ENCODE peak calls at places on chromosomes 12 and 14, in seven cellular contexts. J, I, U, X, G, R and E are unnamed samples.

GRCh38 chr12:106417926-106418910 is 60.7 kb downstream of the POLR3B start:
- DNase-seq in G (peak; percentile 81), R (no peak), J (no peak), X (no peak), U (no peak), I (no peak), E (no peak)

GRCh38 chr12:56190695-56191155 is 1.4 kb upstream of the SMARCC2 start:
- DNase-seq in G (no peak), J (no peak), R (no peak), U (no peak), X (no peak), I (no peak), E (no peak)

GRCh38 chr12:111436266-111436665 is 30.5 kb downstream of the SH2B3 start:
- DNase-seq in J (no peak), X (no peak), U (no peak), I (peak; percentile 3), G (no peak), R (no peak), E (no peak)

GRCh38 chr12:65891987-65892481 is 67.8 kb downstream of the HMGA2 start:
- DNase-seq in X (peak; percentile 71), J (no peak), G (peak; percentile 99), R (no peak), U (no peak), I (no peak), E (no peak)

GRCh38 chr12:15936751-15937150 is 25.6 kb downstream of the DERA start:
- DNase-seq in U (no peak), G (no peak), R (no peak), X (no peak), J (no peak), I (no peak), E (no peak)

GRCh38 chr14:39145266-39145966 is 24.7 kb downstream of the TRAPPC6B start:
- DNase-seq in U (no peak), J (no peak), X (no peak), R (no peak), G (no peak), I (no peak), E (no peak)

GRCh38 chr12:90062799-90063198 is 354.2 kb upstream of the ATP2B1 start:
- DNase-seq in I (no peak), X (no peak), G (no peak), J (no peak), U (peak; percentile 8), R (no peak), E (no peak)

GRCh38 chr12:68899251-68899771 is 33.7 kb downstream of the CPM start:
- DNase-seq in U (no peak), R (no peak), G (peak; percentile 92), J (no peak), I (no peak), X (no peak), E (no peak)

GRCh38 chr12:123773375-123773774 is 11.3 kb downstream of the DNAH10 start:
- DNase-seq in I (no peak), J (no peak), R (no peak), U (no peak), X (no peak), G (no peak), E (no peak)

GRCh38 chr14:51807355-51807754 is 53.1 kb upstream of the GNG2 start:
- DNase-seq in X (no peak), U (no peak), J (peak; percentile 12), G (peak; percentile 25), R (no peak), I (no peak), E (no peak)

GRCh38 chr14:60094306-60094897 is 2.7 kb downstream of the PCNX4 start:
- DNase-seq in X (no peak), G (peak; percentile 78), I (peak; percentile 11), J (peak; percentile 6), R (no peak), U (peak; percentile 25), E (no peak)

GRCh38 chr12:49680075-49680474 is 27.1 kb downstream of the FMNL3 start:
- DNase-seq in X (no peak), J (no peak), R (no peak), I (no peak), G (no peak), U (no peak), E (no peak)

GRCh38 chr12:111367661-111368221 is 1.2 kb downstream of the PHETA1 start:
- DNase-seq in J (no peak), I (peak; percentile 26), U (no peak), X (no peak), G (no peak), R (no peak), E (no peak)

GRCh38 chr12:27915536-27915935 is 57.0 kb downstream of the PTHLH start:
- DNase-seq in I (no peak), U (no peak), J (no peak), G (no peak), X (no peak), R (no peak), E (no peak)

GRCh38 chr12:57736743-57737466 is 1.6 kb downstream of the AGAP2 start:
- DNase-seq in G (no peak), X (no peak), R (no peak), I (no peak), J (no peak), U (no peak), E (no peak)

GRCh38 chr14:56081139-56081538 is 37.1 kb upstream of the PELI2 start:
- DNase-seq in R (no peak), J (no peak), U (no peak), G (no peak), X (no peak), I (no peak), E (no peak)

GRCh38 chr14:100882026-100882967 is 21.2 kb downstream of the RTL1 start:
- DNase-seq in R (no peak), G (no peak), J (no peak), I (no peak), X (peak; percentile 8), U (no peak), E (no peak)

GRCh38 chr12:508795-509194 is 49.1 kb downstream of the B4GALNT3 start:
- DNase-seq in X (no peak), U (no peak), J (no peak), I (no peak), G (no peak), R (no peak), E (no peak)

GRCh38 chr12:108728820-108729611 is 2.3 kb downstream of the CORO1C start:
- DNase-seq in R (no peak), J (no peak), I (no peak), G (peak; percentile 56), X (no peak), U (no peak), E (no peak)

GRCh38 chr12:3326850-3327780 is 163.9 kb upstream of the PRMT8 start:
- DNase-seq in J (no peak), G (peak; percentile 22), X (no peak), U (no peak), R (no peak), I (no peak), E (no peak)

GRCh38 chr14:99524804-99525698 is 43.8 kb downstream of the CCNK start:
- DNase-seq in X (peak; percentile 13), J (no peak), U (peak; percentile 47), R (no peak), G (peak; percentile 51), I (no peak), E (no peak)

GRCh38 chr14:100439781-100440180 is 116.6 kb downstream of the SLC25A47 start:
- DNase-seq in U (no peak), G (peak; percentile 39), J (no peak), R (no peak), X (peak; percentile 32), I (no peak), E (no peak)

GRCh38 chr14:75700295-75700694 is 39.2 kb downstream of the TTLL5 start:
- DNase-seq in I (no peak), U (peak; percentile 13), G (no peak), X (no peak), R (no peak), J (no peak), E (no peak)

GRCh38 chr14:76836029-76836630 is 9.9 kb downstream of the LRRC74A start:
- DNase-seq in X (no peak), U (no peak), G (peak; percentile 8), I (no peak), J (no peak), R (no peak), E (no peak)

DNA sequence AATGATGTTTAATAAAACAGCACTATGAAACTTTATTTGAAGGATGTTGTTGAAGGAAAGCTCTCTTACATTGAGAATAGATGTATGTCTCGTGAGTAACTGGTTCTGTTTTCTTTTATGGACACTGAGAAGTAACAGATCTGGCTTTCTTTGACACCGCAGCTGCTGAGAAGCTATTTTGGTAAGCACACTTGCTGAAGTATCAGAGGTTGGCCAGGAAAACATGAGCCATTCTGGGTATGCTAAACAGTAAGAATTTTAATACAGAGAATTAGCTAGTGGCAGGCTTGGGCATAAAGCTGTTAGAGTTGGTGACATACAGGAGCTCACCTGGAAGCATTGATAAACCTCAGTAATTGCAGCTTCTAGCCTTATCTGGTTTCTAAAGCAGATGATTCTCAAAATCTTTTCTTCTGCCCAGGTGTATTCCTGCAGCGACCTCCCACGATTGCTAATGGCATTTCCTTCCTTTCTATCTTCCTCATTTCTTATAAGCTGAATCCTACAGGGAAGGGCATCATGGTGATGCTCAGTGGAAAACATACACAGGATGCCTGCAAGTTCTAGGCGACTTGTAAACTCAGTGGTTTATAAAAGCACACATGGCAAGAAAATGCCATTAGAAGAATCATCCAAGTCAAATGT is 291.6 kb upstream of the SLC16A7 start:
- DNase-seq in I (no peak), J (no peak), R (no peak), G (no peak), X (no peak), U (peak; percentile 19), E (no peak)
- TF ChIP-seq CTCF in I (no peak), J (no peak), R (no peak), G (no peak), X (no peak), U (no peak), E (no peak)

DNA sequence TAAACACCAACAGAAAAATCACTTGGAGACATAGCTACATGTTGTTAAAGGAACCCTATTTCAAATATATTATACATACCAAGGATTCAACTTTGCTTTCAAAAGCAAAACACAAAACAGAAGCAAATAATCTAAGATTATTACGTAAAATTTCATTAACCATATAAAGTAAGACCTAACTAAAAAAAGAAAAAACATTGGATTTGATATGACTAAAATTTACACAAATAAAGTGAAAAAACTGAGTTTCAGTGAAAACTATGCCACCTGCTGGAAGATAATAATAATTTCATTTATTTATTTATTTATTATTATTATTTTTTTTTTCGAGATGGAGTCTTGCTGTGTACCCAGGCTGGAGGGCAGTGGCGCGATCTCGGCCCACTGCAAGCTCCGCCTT is 45.2 kb downstream of the WDHD1 start:
- DNase-seq in U (no peak), J (no peak), I (no peak), R (no peak), X (no peak), G (peak; percentile 48), E (no peak)
- TF ChIP-seq CTCF in U (peak; percentile 12), J (peak; percentile 10), I (peak; percentile 73), R (peak; percentile 74), X (peak; percentile 41), G (peak; percentile 2), E (peak; percentile 48)

GRCh38 chr14:34064349-34064748 is 113.5 kb upstream of the EGLN3 start:
- DNase-seq in U (no peak), J (no peak), I (no peak), X (peak; percentile 57), G (peak; percentile 37), R (no peak), E (no peak)
- TF ChIP-seq CTCF in U (no peak), J (no peak), I (no peak), X (no peak), G (no peak), R (no peak), E (no peak)

DNA sequence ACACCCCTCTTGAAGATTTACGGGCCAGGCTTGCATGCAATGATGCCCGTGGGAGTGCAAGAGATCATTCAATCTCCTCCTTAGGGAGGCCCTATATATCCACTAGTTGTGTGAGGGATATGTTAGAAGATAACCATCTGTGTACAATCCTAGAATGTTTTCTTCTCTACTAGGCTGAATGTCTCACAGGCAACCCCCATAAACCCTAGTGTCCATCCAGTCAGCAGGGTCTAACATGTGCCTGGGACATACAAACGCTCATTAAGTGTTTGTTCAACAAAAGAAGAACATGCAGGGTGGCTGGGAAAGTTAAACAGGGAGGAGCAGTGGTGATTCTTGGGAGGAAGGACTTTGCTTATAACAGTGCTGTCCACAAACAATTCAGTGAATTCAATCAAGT is 96.5 kb upstream of the FERMT2 start:
- DNase-seq in I (no peak), G (no peak), X (no peak), U (no peak), R (no peak), J (peak; percentile 6), E (no peak)
- TF ChIP-seq CTCF in I (no peak), G (no peak), X (no peak), U (no peak), R (no peak), J (no peak), E (no peak)